ENCODE peak calls at places on chromosome 22, in eight cellular contexts. C is lower lobe of right lung, V is retinal pigment epithelial cell, G is transverse colon, F is adrenal gland, X is A549, Q is dorsolateral prefrontal cortex, E is tibial artery. H is an unnamed sample.

GRCh38 chr22:30292069-30292970 is 3.0 kb upstream of the CASTOR1 start:
- DNase-seq in C (no peak), V (no peak), G (no peak), F (no peak), X (no peak), Q (no peak), E (no peak), H (no peak)

GRCh38 chr22:19611590-19611989 is 87.4 kb upstream of the CLDN5 start:
- DNase-seq in C (no peak), V (no peak), G (no peak), F (no peak), X (no peak), Q (no peak), E (no peak), H (peak)

GRCh38 chr22:44411226-44412135 is 86.6 kb downstream of the RTL6 start:
- DNase-seq in C (peak), V (no peak), G (no peak), F (no peak), X (no peak), Q (no peak), E (peak), H (no peak)

GRCh38 chr22:33867118-33867863 is 53.0 kb downstream of the LARGE1 start:
- DNase-seq in C (no peak), V (peak), G (peak), F (peak), X (no peak), Q (no peak), E (no peak), H (no peak)

GRCh38 chr22:33057363-33057995 is 702 bp downstream of the SYN3 start:
- DNase-seq in C (no peak), V (no peak), G (no peak), F (peak), X (no peak), Q (no peak), E (no peak), H (no peak)

GRCh38 chr22:47199949-47200272 is 437.5 kb downstream of the TBC1D22A start:
- DNase-seq in C (no peak), V (no peak), G (no peak), F (no peak), X (no peak), Q (no peak), E (no peak), H (no peak)

GRCh38 chr22:46619830-46620501 is at the start of gene GRAMD4:
- DNase-seq in C (no peak), V (no peak), G (no peak), F (no peak), X (no peak), Q (peak), E (no peak), H (no peak)

GRCh38 chr22:18114976-18115652 is 4.5 kb downstream of the TUBA8 start:
- DNase-seq in C (no peak), V (no peak), G (no peak), F (no peak), X (no peak), Q (no peak), E (no peak), H (no peak)

GRCh38 chr22:25199726-25200520 is at the start of gene CRYBB3:
- DNase-seq in C (no peak), V (no peak), G (no peak), F (no peak), X (no peak), Q (no peak), E (no peak), H (no peak)

GRCh38 chr22:19960491-19961200 is 19.0 kb upstream of the TXNRD2 start:
- DNase-seq in C (peak), V (no peak), G (no peak), F (no peak), X (no peak), Q (no peak), E (no peak), H (no peak)

DNA sequence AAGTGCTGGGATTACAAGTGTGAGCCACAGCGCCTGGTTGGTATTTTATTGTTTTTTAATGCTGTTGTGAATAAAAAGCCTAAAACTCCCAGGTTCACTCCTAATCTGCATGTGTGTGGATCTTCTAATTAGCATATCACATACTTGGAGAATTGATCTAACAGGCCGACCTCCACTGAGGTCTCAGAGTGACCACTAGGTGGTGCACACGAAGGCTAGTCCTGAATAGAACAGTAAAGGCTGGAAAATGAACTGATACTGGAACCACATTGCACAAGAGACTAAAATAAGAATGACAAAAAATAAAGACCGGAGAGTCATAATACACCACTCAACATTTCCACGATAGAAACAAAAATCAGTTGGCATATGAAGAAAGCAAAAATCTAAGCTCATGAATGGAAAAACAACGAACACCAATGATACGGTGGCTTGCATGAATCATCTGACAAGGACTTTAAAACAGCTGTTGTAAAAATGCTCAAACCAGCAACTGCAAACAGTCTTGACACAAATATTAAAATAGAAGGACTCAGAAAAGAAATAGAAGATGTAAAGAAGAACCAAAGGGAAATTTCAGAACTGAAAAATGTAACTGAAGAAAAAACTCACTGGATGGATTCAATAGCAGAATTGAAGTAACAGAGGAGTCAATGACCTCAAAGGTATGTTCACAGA is 19.2 kb downstream of the PIM3 start:
- DNase-seq in C (peak), V (no peak), G (peak), F (no peak), X (peak), Q (no peak), E (peak), H (no peak)
- TF ChIP-seq CTCF in C (peak), V (peak), G (peak), F (peak), X (peak), Q (peak), E (no peak), H (peak)

DNA sequence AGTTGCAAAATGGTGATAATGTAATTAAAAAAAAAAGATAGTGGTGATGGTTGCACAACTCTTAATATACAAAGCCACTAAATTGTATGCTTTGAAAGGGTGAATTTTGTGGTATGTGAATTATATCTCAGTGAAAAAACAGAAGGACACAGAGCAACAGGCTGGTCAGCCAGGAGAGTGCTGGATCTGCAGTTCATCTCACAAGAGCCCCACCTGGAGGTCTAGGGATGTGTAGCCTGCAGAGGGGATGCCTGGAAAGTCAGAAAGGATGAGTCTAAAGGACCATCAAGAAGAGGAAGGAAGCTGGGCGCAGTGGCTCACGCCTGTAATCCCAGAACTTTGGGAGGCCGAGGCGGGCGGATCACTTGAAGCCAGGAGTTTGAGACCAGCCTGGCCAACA is 9.0 kb downstream of the POLR3H start:
- DNase-seq in C (no peak), V (no peak), G (no peak), F (no peak), X (peak), Q (no peak), E (no peak), H (no peak)
- TF ChIP-seq CTCF in C (no peak), V (peak), G (no peak), F (no peak), X (no peak), Q (no peak), E (no peak), H (no peak)

DNA sequence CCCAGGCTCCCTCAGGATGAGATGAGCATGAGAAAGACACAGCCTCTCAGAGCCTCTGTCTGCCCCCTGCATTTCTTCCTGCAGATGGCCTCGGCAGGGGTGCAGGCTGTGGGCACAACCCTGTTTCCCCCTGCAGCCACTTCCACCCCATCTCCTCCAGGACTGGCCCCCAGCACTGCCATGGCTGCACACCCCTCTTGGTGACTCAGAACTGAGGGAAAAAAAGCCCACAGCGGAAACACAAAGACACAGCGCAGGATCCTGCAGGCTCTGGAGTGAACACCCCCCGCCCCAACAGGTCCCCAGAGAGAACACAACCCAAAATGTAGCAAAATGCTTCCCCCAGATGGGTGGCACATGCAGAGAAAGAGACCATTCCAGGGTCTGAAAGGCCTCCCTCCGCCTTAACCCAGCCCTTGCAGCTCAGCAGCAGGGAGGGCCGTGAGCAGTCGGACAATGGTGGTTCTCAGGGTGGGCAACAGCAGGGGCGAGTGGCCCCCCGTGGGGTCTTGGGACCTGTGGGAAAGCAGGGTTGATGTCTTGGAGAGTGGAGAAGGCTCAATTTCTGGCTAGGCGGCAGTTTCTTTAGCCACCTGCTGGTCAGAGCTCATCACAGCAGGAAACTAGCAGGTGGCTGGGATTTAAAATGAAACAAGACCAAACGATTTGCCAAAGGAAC is 8.0 kb downstream of the TUBGCP6 start:
- DNase-seq in C (no peak), V (no peak), G (no peak), F (no peak), X (peak), Q (no peak), E (no peak), H (no peak)
- TF ChIP-seq CTCF in C (peak), V (peak), G (peak), F (no peak), X (peak), Q (peak), E (no peak), H (peak)

DNA sequence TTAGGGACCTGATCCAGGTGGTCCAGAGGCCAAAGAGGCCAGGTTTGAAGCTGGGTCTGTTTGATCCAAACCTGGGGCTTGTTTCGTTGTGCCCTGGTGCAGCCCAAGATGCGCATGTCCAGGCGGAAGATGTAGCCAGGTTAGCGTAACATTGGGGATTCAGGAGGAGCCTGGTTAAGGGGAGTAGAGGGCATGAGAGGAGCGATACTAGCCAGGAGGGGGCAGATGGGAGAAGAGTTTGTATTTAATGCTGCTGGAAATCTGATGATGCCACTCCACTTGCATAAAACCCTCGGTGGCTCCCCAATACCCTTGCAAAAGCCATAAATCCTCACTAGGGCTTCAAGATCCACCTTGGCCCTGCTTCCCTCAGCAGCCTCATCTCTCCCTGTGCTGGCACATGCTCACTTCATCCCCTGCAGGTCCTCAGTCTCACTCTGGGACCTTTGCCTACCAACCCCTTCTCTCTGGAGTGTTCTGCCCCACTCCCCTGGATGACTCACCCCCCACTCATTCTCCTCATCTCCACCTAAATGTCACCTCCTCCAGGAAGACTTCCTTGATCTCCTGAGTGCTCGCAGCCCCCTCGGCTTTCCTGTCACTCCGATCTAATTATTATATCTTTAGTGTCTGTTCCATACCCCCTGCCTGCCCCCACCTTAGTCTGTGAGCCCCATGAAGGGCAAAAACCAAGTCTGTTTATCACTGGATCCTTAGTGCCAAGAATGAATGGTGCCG is 95.9 kb downstream of the MIAT start:
- DNase-seq in C (no peak), V (no peak), G (no peak), F (no peak), X (no peak), Q (no peak), E (no peak), H (no peak)
- TF ChIP-seq CTCF in C (no peak), V (no peak), G (no peak), F (no peak), X (no peak), Q (no peak), E (no peak), H (no peak)

GRCh38 chr22:37676691-37677627 is 1.5 kb downstream of the LGALS1 start:
- DNase-seq in C (peak), V (peak), G (peak), F (peak), X (no peak), Q (peak), E (peak), H (peak)

GRCh38 chr22:37672920-37673453 is 2.4 kb upstream of the LGALS1 start:
- DNase-seq in C (no peak), V (no peak), G (peak), F (no peak), X (no peak), Q (no peak), E (no peak), H (no peak)

GRCh38 chr22:37674248-37674647 is 1.2 kb upstream of the LGALS1 start:
- DNase-seq in C (no peak), V (no peak), G (no peak), F (no peak), X (no peak), Q (no peak), E (no peak), H (no peak)

GRCh38 chr22:37675930-37676571 is 615 bp downstream of the LGALS1 start:
- DNase-seq in C (peak), V (no peak), G (peak), F (peak), X (no peak), Q (no peak), E (peak), H (no peak)

DNA sequence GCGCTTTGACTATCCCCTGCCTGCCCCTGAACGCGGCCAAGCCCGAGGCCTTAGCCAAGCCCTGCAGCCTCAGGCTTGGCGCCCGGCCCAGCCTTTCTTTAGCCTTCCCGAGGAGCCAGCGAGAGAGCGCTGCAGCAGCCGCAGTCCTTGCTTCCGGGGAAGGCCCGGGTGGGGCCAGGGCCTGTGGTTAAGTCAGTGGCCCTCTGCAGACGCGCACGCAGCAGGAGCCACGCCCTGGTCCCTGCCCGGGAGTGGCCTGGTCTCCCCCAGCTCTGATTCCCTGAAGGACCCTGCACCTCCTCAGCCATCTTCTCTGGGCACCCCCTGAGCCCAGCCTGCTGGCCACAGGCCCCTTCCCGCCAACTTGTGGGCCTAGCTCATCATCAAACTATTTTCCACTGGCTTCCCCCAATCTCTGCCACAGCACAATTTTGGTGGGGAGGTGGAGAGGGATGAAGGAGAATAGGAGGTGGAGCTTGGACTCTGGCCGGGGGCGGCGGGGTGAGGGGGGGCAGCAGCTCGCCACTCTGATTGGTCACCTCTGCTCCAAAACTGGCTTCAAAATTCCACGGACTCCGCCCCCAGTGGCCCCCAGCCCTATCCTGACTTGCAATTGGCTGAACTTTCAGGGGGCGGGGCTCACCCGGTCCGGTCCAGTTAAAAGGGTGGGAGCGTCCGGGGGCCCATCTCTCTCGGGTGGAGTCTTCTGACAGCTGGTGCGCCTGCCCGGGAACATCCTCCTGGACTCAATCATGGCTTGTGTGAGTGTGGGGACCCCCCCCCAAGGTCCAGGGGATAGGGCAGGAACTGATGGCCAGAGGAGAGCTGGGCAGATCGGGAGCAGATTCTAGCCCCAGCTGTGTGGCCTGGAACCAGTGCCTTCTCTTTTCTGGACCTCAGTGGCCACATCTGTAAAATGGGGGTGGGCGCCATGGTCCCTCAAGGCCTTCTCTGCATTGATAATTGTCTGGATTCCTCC is at the start of gene LGALS1:
- DNase-seq in C (peak), V (peak), G (peak), F (peak), X (peak), Q (peak), E (peak), H (peak)
- TF ChIP-seq CTCF in C (peak), V (no peak), G (no peak), F (no peak), X (no peak), Q (no peak), E (no peak), H (no peak)

DNA sequence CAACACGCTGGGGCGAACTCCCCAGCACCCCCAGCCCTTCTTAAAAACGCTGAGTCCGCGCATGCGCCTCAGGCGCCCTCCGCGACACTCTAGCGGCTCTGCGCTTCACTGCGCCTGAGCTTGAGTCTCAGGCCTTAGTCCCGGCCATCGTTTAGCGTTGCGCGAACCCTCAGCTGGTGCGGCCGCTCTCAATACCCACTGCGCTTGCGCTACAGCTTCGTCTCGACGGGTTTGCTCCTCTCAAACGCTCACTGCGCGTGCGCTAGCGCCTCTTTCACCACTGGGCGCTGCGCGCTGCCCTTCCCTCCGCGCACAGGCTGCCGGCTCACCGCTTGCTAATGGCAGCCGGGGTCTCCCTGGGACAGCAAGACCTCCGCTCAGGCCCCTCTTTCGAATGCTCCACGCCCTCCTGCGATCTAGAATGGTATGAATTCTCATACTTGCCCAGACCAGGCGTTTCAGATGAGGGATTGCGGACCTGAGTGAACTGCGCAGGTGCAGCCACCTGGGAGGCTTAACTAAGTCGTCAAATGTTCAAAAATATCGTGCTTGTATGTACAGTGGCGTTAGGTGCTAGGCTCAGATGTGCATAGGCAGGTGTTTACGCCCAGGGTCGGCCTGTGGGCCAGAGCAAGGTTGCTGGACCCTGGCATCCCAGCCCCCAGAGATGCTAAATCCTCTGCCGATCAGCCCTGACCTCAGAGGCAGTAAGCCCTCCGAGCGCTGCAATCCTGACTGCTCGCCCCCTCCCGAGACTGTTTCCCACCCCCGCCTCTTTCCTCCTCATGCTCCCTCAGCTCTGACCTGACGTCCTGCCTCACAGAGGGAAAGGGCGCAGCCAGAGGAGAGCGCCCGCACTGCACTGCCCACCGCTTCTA is at the start of gene SLC2A11:
- DNase-seq in C (peak), V (peak), G (peak), F (peak), X (peak), Q (peak), E (peak), H (peak)
- TF ChIP-seq CTCF in C (peak), V (peak), G (peak), F (no peak), X (no peak), Q (peak), E (peak), H (peak)

DNA sequence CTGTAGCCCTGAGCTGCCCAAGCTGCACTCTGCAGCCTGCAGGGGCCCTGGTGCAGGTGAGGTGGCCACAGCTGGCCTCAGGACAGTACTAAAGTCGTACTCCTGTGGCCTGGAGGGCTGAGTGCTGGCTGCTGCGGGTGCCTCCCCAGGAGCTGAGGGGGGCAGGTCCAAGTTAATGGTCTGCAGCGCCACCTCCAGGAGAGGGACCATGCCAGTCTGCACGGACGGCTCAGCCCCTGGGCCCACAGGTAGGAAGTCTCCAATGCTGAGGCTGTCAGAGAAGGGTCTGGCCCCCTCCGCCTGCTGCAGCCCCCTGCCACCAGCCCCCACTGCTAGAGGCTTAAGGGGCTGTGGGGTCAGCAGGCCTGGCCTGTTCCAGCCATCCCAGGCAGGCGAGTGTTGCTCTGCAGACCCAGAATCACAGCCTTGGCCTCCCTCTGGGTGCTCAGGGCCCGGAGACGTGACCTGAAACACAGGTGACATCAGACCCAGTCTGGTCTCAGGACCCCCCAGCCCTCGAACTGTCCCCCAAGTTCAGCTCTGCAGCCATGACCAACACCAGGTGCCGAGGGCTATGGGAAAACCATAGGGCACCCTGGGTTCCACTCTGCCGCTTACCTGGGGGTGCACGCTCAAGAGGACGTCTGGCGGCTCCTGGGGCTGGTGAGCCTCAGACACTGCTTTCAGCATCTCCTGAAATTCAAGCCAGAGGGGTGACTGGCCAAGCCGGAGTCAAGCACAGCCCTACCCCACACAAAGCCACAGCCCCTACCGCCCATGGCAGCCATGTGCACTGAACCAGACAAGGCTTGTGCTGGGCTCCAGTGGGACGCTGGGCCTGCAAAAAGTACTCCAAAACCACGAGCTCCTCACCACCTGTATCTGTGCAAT is 20.8 kb downstream of the SELENOO start:
- DNase-seq in C (peak), V (no peak), G (no peak), F (no peak), X (no peak), Q (no peak), E (no peak), H (no peak)
- TF ChIP-seq CTCF in C (no peak), V (no peak), G (no peak), F (no peak), X (no peak), Q (no peak), E (no peak), H (no peak)

H was measured in GM13976.